ENCODE peak calls at places on chromosomes 2 and 18, in ten cellular contexts. A, K, S, V, G, J, U, P, I and B are unnamed samples.

GRCh38 chr2:70417011-70417410 is 115.1 kb upstream of the FAM136A start:
- DNase-seq in A (no peak), K (no peak), S (no peak), V (no peak), G (no peak), J (no peak), U (no peak), P (no peak), I (no peak), B (no peak)

GRCh38 chr18:78673516-78674321 is 305.9 kb upstream of the SALL3 start:
- DNase-seq in A (no peak), K (no peak), S (no peak), V (no peak), G (no peak), J (no peak), U (no peak), P (no peak), I (no peak), B (no peak)

GRCh38 chr2:13114391-13114790 is 397.7 kb downstream of the TRIB2 start:
- DNase-seq in A (peak; percentile 51), K (peak; percentile 11), S (no peak), V (no peak), G (no peak), J (peak; percentile 45), U (no peak), P (no peak), I (no peak), B (no peak)

GRCh38 chr2:127172306-127172705 is 47.8 kb downstream of the CYP27C1 start:
- DNase-seq in A (no peak), K (no peak), S (no peak), V (no peak), G (no peak), J (no peak), U (no peak), P (no peak), I (no peak), B (no peak)

GRCh38 chr2:217710218-217710565 is 292.6 kb downstream of the TNS1 start:
- DNase-seq in A (peak; percentile 40), K (peak; percentile 86), S (no peak), V (no peak), G (no peak), J (no peak), U (no peak), P (no peak), I (peak; percentile 67), B (no peak)

GRCh38 chr2:128236491-128237035 is 82.1 kb downstream of the HS6ST1 start:
- DNase-seq in A (peak; percentile 46), K (peak; percentile 94), S (no peak), V (no peak), G (no peak), J (no peak), U (no peak), P (no peak), I (no peak), B (no peak)

GRCh38 chr2:150767924-150768801 is 280.7 kb upstream of the RND3 start:
- DNase-seq in A (no peak), K (no peak), S (no peak), V (no peak), G (no peak), J (no peak), U (no peak), P (no peak), I (no peak), B (no peak)

GRCh38 chr2:100253786-100254185 is 68.5 kb downstream of the LONRF2 start:
- DNase-seq in A (no peak), K (no peak), S (no peak), V (no peak), G (no peak), J (no peak), U (no peak), P (no peak), I (no peak), B (no peak)

GRCh38 chr2:176261136-176261535 is 8.1 kb upstream of the MTX2 start:
- DNase-seq in A (no peak), K (no peak), S (no peak), V (no peak), G (no peak), J (no peak), U (no peak), P (no peak), I (no peak), B (no peak)

DNA sequence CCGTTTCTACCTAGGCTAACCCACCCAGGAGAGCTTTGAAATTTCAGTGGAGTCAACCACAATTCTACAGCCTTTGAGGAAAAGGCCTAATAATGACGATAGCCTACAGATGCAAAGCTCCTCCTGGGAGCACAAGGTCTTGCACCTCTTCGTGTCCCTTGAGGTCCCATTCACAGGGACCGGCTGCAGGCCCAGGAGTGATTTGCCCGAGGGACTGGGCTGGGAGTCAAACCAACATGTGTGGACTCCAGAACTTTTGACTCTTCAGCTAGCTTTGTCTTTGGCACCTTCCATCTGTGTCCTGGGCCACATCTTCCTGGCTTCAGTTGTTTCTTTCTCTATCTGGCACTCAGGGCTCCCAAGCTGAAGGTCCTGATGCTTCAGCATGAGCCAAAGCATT is 76.5 kb downstream of the SMAD7 start:
- DNase-seq in A (no peak), K (no peak), S (no peak), V (peak; percentile 44), G (peak; percentile 25), J (no peak), U (no peak), P (no peak), I (no peak), B (no peak)
- H3K27ac ChIP-seq in A (no peak overlapping the region), K (no peak overlapping the region), S (no peak overlapping the region), V (no peak overlapping the region), G (no peak overlapping the region), J (no peak overlapping the region), U (no peak overlapping the region), P (peak overlapping the region; percentile 13), I (no peak overlapping the region), B (no peak overlapping the region)

GRCh38 chr2:43236256-43236655 is 9.8 kb upstream of the ZFP36L2 start:
- DNase-seq in A (no peak), K (no peak), S (no peak), V (no peak), G (no peak), J (no peak), U (no peak), P (no peak), I (no peak), B (no peak)
- H3K27ac ChIP-seq in A (no peak overlapping the region), K (no peak overlapping the region), S (no peak overlapping the region), V (peak overlapping the region; percentile 17), G (no peak overlapping the region), J (no peak overlapping the region), U (no peak overlapping the region), P (no peak overlapping the region), I (no peak overlapping the region), B (no peak overlapping the region)

DNA sequence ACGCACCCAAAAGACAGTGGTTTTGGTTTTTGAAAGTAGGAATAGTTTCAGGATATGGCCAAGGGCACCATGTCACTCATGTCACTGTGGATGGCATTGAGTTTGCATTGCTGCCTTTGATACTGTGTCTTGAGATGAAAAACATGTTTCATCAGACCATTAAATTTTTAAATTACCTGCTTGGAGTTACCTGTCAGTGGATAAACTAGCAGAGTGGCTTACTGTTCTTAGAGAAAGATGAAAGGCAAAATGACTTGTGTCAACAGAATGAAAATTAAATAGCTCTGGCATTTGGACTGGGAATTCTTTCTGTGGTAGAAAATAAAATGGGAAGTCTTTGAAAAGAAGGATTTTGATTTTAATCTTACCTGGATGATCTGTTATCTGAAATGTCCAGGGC is 386 bp downstream of the ICOS start:
- DNase-seq in A (no peak), K (no peak), S (no peak), V (no peak), G (no peak), J (no peak), U (no peak), P (no peak), I (no peak), B (no peak)
- H3K27ac ChIP-seq in A (no peak overlapping the region), K (no peak overlapping the region), S (no peak overlapping the region), V (no peak overlapping the region), G (no peak overlapping the region), J (no peak overlapping the region), U (no peak overlapping the region), P (no peak overlapping the region), I (no peak overlapping the region), B (no peak overlapping the region)

GRCh38 chr2:28348921-28349320 is 43.7 kb upstream of the FOSL2 start:
- DNase-seq in A (no peak), K (no peak), S (no peak), V (no peak), G (peak; percentile 21), J (no peak), U (no peak), P (no peak), I (no peak), B (no peak)
- H3K27ac ChIP-seq in A (no peak overlapping the region), K (no peak overlapping the region), S (no peak overlapping the region), V (no peak overlapping the region), G (no peak overlapping the region), J (no peak overlapping the region), U (no peak overlapping the region), P (no peak overlapping the region), I (no peak overlapping the region), B (no peak overlapping the region)

DNA sequence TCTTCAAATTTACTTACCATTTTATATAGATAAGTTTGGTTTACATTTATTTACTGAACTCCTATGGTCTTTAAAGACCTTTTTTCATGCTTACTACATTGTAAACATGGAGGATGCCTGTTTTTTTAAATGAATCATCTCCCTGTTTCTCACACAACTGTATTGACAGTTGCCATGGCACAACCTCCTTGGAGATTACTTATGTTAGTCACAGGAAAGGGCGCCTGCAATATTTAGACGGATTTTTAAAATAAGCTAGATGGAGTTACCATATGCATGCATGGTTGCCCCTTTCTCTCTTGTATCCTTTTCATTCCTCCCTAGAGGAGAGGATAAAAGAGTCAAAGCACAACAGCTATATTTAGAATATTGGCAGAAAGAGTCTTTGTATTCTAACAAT is 34.8 kb upstream of the CCDC102B start:
- DNase-seq in A (no peak), K (peak; percentile 41), S (no peak), V (no peak), G (no peak), J (no peak), U (no peak), P (no peak), I (no peak), B (no peak)
- H3K27ac ChIP-seq in A (no peak overlapping the region), K (no peak overlapping the region), S (no peak overlapping the region), V (no peak overlapping the region), G (no peak overlapping the region), J (no peak overlapping the region), U (no peak overlapping the region), P (no peak overlapping the region), I (no peak overlapping the region), B (no peak overlapping the region)

GRCh38 chr2:86300496-86300895 is 36.9 kb downstream of the REEP1 start:
- DNase-seq in A (no peak), K (no peak), S (no peak), V (no peak), G (no peak), J (no peak), U (no peak), P (no peak), I (no peak), B (no peak)
- H3K27ac ChIP-seq in A (no peak overlapping the region), K (no peak overlapping the region), S (no peak overlapping the region), V (no peak overlapping the region), G (no peak overlapping the region), J (no peak overlapping the region), U (peak overlapping the region; percentile 63), P (no peak overlapping the region), I (no peak overlapping the region), B (no peak overlapping the region)